ENCODE peak calls at places on chromosomes 6 and 20, in four cellular contexts. One of them, this sample, is unnamed.

GRCh38 chr20:58447733-58448391 is 58.8 kb downstream of the VAPB start:
- DNase-seq in psoas muscle: no peak
- DNase-seq in heart left ventricle: no peak
- DNase-seq in CD8-positive, alpha-beta T cell: peak; percentile 27
- DNase-seq in this sample: no peak

GRCh38 chr20:62382306-62383198 is 4.4 kb upstream of the RPS21 start:
- DNase-seq in psoas muscle: peak; percentile 88
- DNase-seq in heart left ventricle: peak; percentile 76
- DNase-seq in CD8-positive, alpha-beta T cell: peak; percentile 60
- DNase-seq in this sample: no peak

GRCh38 chr6:133983099-133983939 is 30.3 kb downstream of the TBPL1 start:
- DNase-seq in psoas muscle: no peak
- DNase-seq in CD8-positive, alpha-beta T cell: peak; percentile 35
- DNase-seq in heart left ventricle: no peak
- DNase-seq in this sample: peak; percentile 75

GRCh38 chr20:17281478-17281877 is 54.6 kb downstream of the PCSK2 start:
- DNase-seq in psoas muscle: no peak
- DNase-seq in heart left ventricle: no peak
- DNase-seq in CD8-positive, alpha-beta T cell: no peak
- DNase-seq in this sample: no peak

GRCh38 chr20:20824924-20825584 is 112.6 kb upstream of the RALGAPA2 start:
- DNase-seq in heart left ventricle: peak; percentile 64
- DNase-seq in CD8-positive, alpha-beta T cell: peak; percentile 23
- DNase-seq in psoas muscle: peak; percentile 79
- DNase-seq in this sample: no peak

GRCh38 chr6:37487891-37488290 is 11.8 kb downstream of the CCDC167 start:
- DNase-seq in psoas muscle: no peak
- DNase-seq in CD8-positive, alpha-beta T cell: no peak
- DNase-seq in heart left ventricle: no peak
- DNase-seq in this sample: no peak

GRCh38 chr6:88780714-88781389 is 182.6 kb downstream of the RNGTT start:
- DNase-seq in psoas muscle: no peak
- DNase-seq in CD8-positive, alpha-beta T cell: peak; percentile 33
- DNase-seq in heart left ventricle: peak; percentile 28
- DNase-seq in this sample: no peak

GRCh38 chr6:87543836-87544735 is 45.7 kb downstream of the RARS2 start:
- DNase-seq in CD8-positive, alpha-beta T cell: no peak
- DNase-seq in psoas muscle: no peak
- DNase-seq in heart left ventricle: no peak
- DNase-seq in this sample: no peak

GRCh38 chr6:146361367-146361924 is 182.2 kb upstream of the RAB32 start:
- DNase-seq in psoas muscle: no peak
- DNase-seq in heart left ventricle: peak; percentile 27
- DNase-seq in CD8-positive, alpha-beta T cell: no peak
- DNase-seq in this sample: no peak

GRCh38 chr6:45921703-45922270 is 93.9 kb downstream of the CLIC5 start:
- DNase-seq in psoas muscle: peak; percentile 77
- DNase-seq in CD8-positive, alpha-beta T cell: no peak
- DNase-seq in heart left ventricle: peak; percentile 48
- DNase-seq in this sample: no peak

GRCh38 chr20:43432498-43432897 is 25.2 kb upstream of the SRSF6 start:
- DNase-seq in psoas muscle: no peak
- DNase-seq in CD8-positive, alpha-beta T cell: no peak
- DNase-seq in heart left ventricle: no peak
- DNase-seq in this sample: no peak

GRCh38 chr6:63872233-63872632 is 236.6 kb downstream of the PHF3 start:
- DNase-seq in heart left ventricle: no peak
- DNase-seq in psoas muscle: no peak
- DNase-seq in CD8-positive, alpha-beta T cell: no peak
- DNase-seq in this sample: no peak
- TF ChIP-seq CTCF in heart left ventricle: no peak
- TF ChIP-seq CTCF in psoas muscle: no peak
- TF ChIP-seq CTCF in CD8-positive, alpha-beta T cell: no peak
- TF ChIP-seq CTCF in this sample: no peak

DNA sequence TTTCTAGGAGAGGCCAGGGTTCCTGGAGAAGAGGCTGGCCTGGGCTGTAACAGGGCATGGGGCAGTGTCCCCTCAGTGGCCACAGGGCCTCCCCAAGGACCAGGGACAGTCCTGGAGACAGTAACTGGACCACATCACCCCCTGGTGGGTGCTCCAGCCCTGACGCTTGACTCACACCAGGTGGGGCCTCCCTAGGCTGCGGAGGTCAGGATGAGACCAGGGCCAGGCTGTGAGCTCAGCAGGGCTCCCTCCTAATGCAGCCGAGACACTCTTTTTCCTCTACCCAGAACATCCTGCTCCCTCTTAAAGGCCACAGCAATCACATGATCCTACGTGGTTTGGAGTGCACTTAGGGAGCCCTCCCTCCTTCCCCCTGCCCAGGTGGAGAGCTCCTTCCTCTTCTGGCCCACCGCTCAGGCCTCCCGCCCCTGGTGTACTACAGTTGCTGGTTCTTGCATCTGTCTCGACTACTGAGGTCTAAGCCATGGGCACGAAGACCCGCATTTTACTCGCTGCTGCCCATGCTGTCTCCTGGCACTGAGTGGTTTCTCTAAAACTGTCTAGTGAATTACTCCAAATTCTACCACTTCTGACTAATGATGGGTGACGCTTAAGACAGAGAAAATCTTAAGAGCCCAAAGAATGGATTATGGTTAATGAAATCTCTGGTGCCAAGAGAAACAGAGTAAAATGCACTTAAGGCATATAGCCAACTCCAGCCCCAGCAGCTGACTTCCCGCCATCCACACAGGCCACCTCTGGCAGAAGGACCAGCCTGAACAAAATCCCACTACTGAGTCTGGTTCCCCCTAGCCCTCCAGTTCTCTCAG is 166.1 kb upstream of the CST7 start:
- DNase-seq in psoas muscle: peak; percentile 14
- DNase-seq in CD8-positive, alpha-beta T cell: no peak
- DNase-seq in heart left ventricle: no peak
- DNase-seq in this sample: no peak
- TF ChIP-seq CTCF in psoas muscle: no peak
- TF ChIP-seq CTCF in CD8-positive, alpha-beta T cell: no peak
- TF ChIP-seq CTCF in heart left ventricle: no peak
- TF ChIP-seq CTCF in this sample: no peak

DNA sequence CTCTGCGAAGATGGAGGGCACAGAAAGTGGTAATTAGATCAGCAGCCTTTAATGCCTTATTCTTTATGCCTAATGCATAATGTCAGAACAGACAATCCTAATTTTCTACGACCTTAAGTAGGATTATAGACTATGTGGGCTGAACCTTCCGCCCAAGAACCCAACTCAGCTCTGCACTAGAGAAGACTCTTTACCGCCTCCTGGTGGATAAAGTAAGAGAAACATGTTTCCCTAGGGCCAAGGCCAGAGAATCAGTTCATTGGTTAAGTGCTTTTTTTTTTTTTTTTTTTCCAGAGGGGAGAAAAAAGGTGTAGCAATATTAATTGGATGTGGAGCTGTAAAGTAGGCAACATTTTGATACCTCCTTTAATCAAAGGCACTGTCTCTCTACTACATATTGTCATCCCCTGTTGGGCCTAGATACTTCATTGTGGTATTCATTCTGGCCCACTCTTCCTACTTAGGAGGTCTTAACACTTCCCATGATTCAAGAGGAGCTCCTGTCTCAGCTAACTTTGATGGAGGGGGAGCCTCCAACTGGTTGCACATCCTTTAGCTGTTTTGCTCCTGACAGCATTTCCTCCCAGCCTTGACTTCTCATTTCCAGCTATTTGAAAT is 124.9 kb upstream of the NRN1 start:
- DNase-seq in heart left ventricle: no peak
- DNase-seq in psoas muscle: no peak
- DNase-seq in CD8-positive, alpha-beta T cell: no peak
- DNase-seq in this sample: no peak
- TF ChIP-seq CTCF in heart left ventricle: peak; percentile 45
- TF ChIP-seq CTCF in psoas muscle: no peak
- TF ChIP-seq CTCF in CD8-positive, alpha-beta T cell: peak; percentile 18
- TF ChIP-seq CTCF in this sample: peak; percentile 23

DNA sequence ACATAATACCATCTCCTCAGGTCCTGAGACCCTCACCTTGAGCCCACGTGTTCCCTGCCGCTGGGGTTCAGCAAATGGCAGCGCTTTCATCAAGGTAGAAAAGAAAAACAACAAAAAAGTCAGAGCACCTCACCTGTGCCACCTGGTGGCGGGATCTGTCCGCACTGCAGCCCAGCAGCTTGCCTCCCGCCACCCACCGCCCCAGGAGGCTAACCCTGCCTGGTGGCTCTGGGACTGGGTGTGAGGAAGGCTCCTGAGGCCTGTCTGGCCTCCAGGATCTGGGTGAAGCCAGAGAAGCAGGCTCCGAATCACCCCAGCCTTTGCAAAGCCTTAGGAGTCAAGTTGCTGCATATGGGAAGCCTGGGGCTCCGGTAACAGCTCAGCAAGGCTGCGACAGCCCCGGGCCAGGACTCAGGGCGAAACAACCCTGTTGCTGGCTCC is 270.8 kb downstream of the BMP7 start:
- DNase-seq in heart left ventricle: no peak
- DNase-seq in psoas muscle: no peak
- DNase-seq in CD8-positive, alpha-beta T cell: no peak
- DNase-seq in this sample: no peak
- TF ChIP-seq CTCF in heart left ventricle: no peak
- TF ChIP-seq CTCF in psoas muscle: peak; percentile 10
- TF ChIP-seq CTCF in CD8-positive, alpha-beta T cell: no peak
- TF ChIP-seq CTCF in this sample: no peak

GRCh38 chr20:25081065-25081729 is 744 bp downstream of the VSX1 start:
- DNase-seq in psoas muscle: peak; percentile 29
- DNase-seq in CD8-positive, alpha-beta T cell: no peak
- DNase-seq in heart left ventricle: no peak
- DNase-seq in this sample: no peak
- TF ChIP-seq CTCF in psoas muscle: no peak
- TF ChIP-seq CTCF in CD8-positive, alpha-beta T cell: no peak
- TF ChIP-seq CTCF in heart left ventricle: no peak
- TF ChIP-seq CTCF in this sample: no peak

DNA sequence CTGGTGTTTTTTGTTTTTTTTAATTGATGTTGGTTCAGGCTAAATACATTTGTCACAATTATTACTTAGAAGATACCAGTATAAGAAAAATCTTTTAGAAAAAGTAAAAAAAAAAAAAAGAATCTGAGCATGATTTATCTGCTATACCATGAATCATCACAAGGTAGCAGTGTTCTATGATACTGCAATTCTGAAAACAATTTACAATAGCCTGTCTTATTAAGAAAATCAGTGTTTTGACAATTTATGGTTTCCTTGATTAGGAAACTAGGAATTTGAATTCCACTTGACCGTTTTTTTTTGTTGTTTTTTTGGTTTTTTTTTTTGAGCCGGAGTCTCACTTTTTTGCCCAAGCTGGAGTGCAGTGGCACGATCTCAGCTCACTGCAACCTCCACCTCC is 9.3 kb upstream of the MAK start:
- DNase-seq in heart left ventricle: no peak
- DNase-seq in psoas muscle: no peak
- DNase-seq in CD8-positive, alpha-beta T cell: no peak
- DNase-seq in this sample: no peak
- TF ChIP-seq CTCF in heart left ventricle: no peak
- TF ChIP-seq CTCF in psoas muscle: peak; percentile 13
- TF ChIP-seq CTCF in CD8-positive, alpha-beta T cell: peak; percentile 32
- TF ChIP-seq CTCF in this sample: no peak